ENCODE peak calls at places on chromosomes 4 and X, in six cellular contexts. One of them, this sample, is unnamed.

GRCh38 chr4:36243355-36244256 is 708 bp downstream of the ARAP2 start:
- DNase-seq in fibroblast of pulmonary artery: peak; percentile 22
- DNase-seq in upper lobe of right lung: peak; percentile 85
- DNase-seq in cardiac muscle cell: peak; percentile 20
- DNase-seq in nephron progenitor cell: no peak
- DNase-seq in MCF 10A: peak; percentile 73
- DNase-seq in this sample: peak; percentile 53

GRCh38 chr4:6852582-6852981 is 57.0 kb upstream of the TBC1D14 start:
- DNase-seq in fibroblast of pulmonary artery: no peak
- DNase-seq in upper lobe of right lung: no peak
- DNase-seq in cardiac muscle cell: no peak
- DNase-seq in nephron progenitor cell: no peak
- DNase-seq in MCF 10A: no peak
- DNase-seq in this sample: no peak

GRCh38 chrX:50609796-50610195 is 139.2 kb upstream of the DGKK start:
- DNase-seq in fibroblast of pulmonary artery: no peak
- DNase-seq in upper lobe of right lung: no peak
- DNase-seq in cardiac muscle cell: no peak
- DNase-seq in nephron progenitor cell: no peak
- DNase-seq in MCF 10A: no peak
- DNase-seq in this sample: peak; percentile 13

GRCh38 chr4:99848576-99848975 is 31.9 kb downstream of the DAPP1 start:
- DNase-seq in fibroblast of pulmonary artery: no peak
- DNase-seq in upper lobe of right lung: no peak
- DNase-seq in cardiac muscle cell: no peak
- DNase-seq in nephron progenitor cell: no peak
- DNase-seq in MCF 10A: no peak
- DNase-seq in this sample: no peak

GRCh38 chr4:26074672-26075071 is 160.7 kb downstream of the SMIM20 start:
- DNase-seq in fibroblast of pulmonary artery: no peak
- DNase-seq in upper lobe of right lung: no peak
- DNase-seq in cardiac muscle cell: no peak
- DNase-seq in nephron progenitor cell: no peak
- DNase-seq in MCF 10A: no peak
- DNase-seq in this sample: no peak

GRCh38 chr4:169121920-169122319 is 111.9 kb upstream of the CBR4 start:
- DNase-seq in fibroblast of pulmonary artery: no peak
- DNase-seq in upper lobe of right lung: no peak
- DNase-seq in cardiac muscle cell: no peak
- DNase-seq in nephron progenitor cell: peak; percentile 15
- DNase-seq in MCF 10A: no peak
- DNase-seq in this sample: no peak

GRCh38 chr4:1288786-1289185 is 905 bp upstream of the MAEA start:
- DNase-seq in fibroblast of pulmonary artery: no peak
- DNase-seq in upper lobe of right lung: no peak
- DNase-seq in cardiac muscle cell: no peak
- DNase-seq in nephron progenitor cell: no peak
- DNase-seq in MCF 10A: no peak
- DNase-seq in this sample: no peak

GRCh38 chr4:39910064-39910463 is 67.6 kb downstream of the PDS5A start:
- DNase-seq in fibroblast of pulmonary artery: no peak
- DNase-seq in upper lobe of right lung: no peak
- DNase-seq in cardiac muscle cell: no peak
- DNase-seq in nephron progenitor cell: no peak
- DNase-seq in MCF 10A: no peak
- DNase-seq in this sample: no peak

GRCh38 chrX:41655631-41656030 is 33.1 kb upstream of the GPR34 start:
- DNase-seq in fibroblast of pulmonary artery: peak; percentile 3
- DNase-seq in upper lobe of right lung: no peak
- DNase-seq in cardiac muscle cell: no peak
- DNase-seq in nephron progenitor cell: no peak
- DNase-seq in MCF 10A: peak; percentile 25
- DNase-seq in this sample: peak; percentile 29

GRCh38 chr4:105257817-105258495 is 111.3 kb downstream of the TET2 start:
- DNase-seq in fibroblast of pulmonary artery: no peak
- DNase-seq in upper lobe of right lung: no peak
- DNase-seq in cardiac muscle cell: peak; percentile 1
- DNase-seq in nephron progenitor cell: no peak
- DNase-seq in MCF 10A: peak; percentile 2
- DNase-seq in this sample: no peak
- TF ChIP-seq CTCF in fibroblast of pulmonary artery: peak; percentile 15
- TF ChIP-seq CTCF in upper lobe of right lung: no peak
- TF ChIP-seq CTCF in cardiac muscle cell: no peak
- TF ChIP-seq CTCF in nephron progenitor cell: no peak
- TF ChIP-seq CTCF in MCF 10A: no peak
- TF ChIP-seq CTCF in this sample: no peak

DNA sequence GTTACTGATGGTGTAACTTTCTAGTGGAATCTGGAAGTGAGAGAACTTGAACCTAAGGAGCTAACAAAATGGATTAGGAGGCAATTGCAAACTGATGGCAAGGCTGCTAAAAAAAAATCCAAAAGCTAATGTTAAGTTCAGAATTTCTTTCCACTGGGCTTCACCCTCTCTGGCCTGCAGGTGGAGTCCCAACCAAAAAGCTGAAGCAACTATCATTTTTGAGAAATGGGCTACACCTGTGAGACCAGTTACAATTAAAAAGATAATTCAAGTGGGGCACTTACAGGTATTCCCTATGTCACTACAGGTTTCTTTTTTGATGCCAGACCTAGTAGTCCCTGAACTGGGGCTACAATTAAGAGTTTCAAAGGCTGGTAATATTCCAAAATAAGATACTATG is 142.1 kb upstream of the FTHL17 start:
- DNase-seq in fibroblast of pulmonary artery: peak; percentile 34
- DNase-seq in upper lobe of right lung: no peak
- DNase-seq in cardiac muscle cell: peak; percentile 33
- DNase-seq in nephron progenitor cell: peak; percentile 3
- DNase-seq in MCF 10A: peak; percentile 52
- DNase-seq in this sample: no peak
- TF ChIP-seq CTCF in fibroblast of pulmonary artery: peak; percentile 57
- TF ChIP-seq CTCF in upper lobe of right lung: peak; percentile 42
- TF ChIP-seq CTCF in cardiac muscle cell: peak; percentile 59
- TF ChIP-seq CTCF in nephron progenitor cell: peak; percentile 18
- TF ChIP-seq CTCF in MCF 10A: peak; percentile 49
- TF ChIP-seq CTCF in this sample: peak; percentile 39

GRCh38 chr4:110589297-110589696 is 33.6 kb downstream of the PITX2 start:
- DNase-seq in fibroblast of pulmonary artery: peak; percentile 19
- DNase-seq in upper lobe of right lung: no peak
- DNase-seq in cardiac muscle cell: peak; percentile 16
- DNase-seq in nephron progenitor cell: no peak
- DNase-seq in MCF 10A: peak; percentile 5
- DNase-seq in this sample: no peak
- TF ChIP-seq CTCF in fibroblast of pulmonary artery: peak; percentile 31
- TF ChIP-seq CTCF in upper lobe of right lung: no peak
- TF ChIP-seq CTCF in cardiac muscle cell: peak; percentile 36
- TF ChIP-seq CTCF in nephron progenitor cell: no peak
- TF ChIP-seq CTCF in MCF 10A: peak; percentile 25
- TF ChIP-seq CTCF in this sample: peak; percentile 24

GRCh38 chr4:82357640-82358039 is 16.2 kb downstream of the HNRNPD start:
- DNase-seq in fibroblast of pulmonary artery: no peak
- DNase-seq in upper lobe of right lung: no peak
- DNase-seq in cardiac muscle cell: no peak
- DNase-seq in nephron progenitor cell: no peak
- DNase-seq in MCF 10A: no peak
- DNase-seq in this sample: no peak
- TF ChIP-seq CTCF in fibroblast of pulmonary artery: no peak
- TF ChIP-seq CTCF in upper lobe of right lung: no peak
- TF ChIP-seq CTCF in cardiac muscle cell: no peak
- TF ChIP-seq CTCF in nephron progenitor cell: no peak
- TF ChIP-seq CTCF in MCF 10A: no peak
- TF ChIP-seq CTCF in this sample: no peak

DNA sequence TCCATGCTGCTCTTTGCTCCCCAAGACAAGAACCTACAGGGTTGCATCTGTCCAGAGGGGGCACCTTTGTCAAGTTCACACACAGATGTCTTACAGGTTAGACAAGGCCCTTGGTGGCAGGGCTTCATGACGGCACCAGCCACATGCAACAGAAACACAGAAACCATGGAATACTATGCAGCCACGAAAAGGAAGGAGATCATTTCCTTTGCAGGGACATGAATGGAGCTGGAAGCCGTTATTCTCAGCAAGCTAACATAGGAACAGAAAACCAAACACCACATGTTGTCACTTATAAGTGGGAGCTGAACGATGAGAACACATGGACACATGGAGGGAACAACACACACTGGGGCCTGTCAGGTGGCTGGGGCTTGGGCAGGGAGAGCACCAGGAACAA is 85.1 kb upstream of the NDP start:
- DNase-seq in fibroblast of pulmonary artery: no peak
- DNase-seq in upper lobe of right lung: no peak
- DNase-seq in cardiac muscle cell: no peak
- DNase-seq in nephron progenitor cell: no peak
- DNase-seq in MCF 10A: no peak
- DNase-seq in this sample: no peak
- TF ChIP-seq CTCF in fibroblast of pulmonary artery: no peak
- TF ChIP-seq CTCF in upper lobe of right lung: no peak
- TF ChIP-seq CTCF in cardiac muscle cell: no peak
- TF ChIP-seq CTCF in nephron progenitor cell: no peak
- TF ChIP-seq CTCF in MCF 10A: no peak
- TF ChIP-seq CTCF in this sample: no peak

GRCh38 chrX:149487292-149487691 is 17.8 kb downstream of the IDS start:
- DNase-seq in fibroblast of pulmonary artery: no peak
- DNase-seq in upper lobe of right lung: no peak
- DNase-seq in cardiac muscle cell: no peak
- DNase-seq in nephron progenitor cell: no peak
- DNase-seq in MCF 10A: peak; percentile 33
- DNase-seq in this sample: no peak
- TF ChIP-seq CTCF in fibroblast of pulmonary artery: peak; percentile 29
- TF ChIP-seq CTCF in upper lobe of right lung: no peak
- TF ChIP-seq CTCF in cardiac muscle cell: peak; percentile 11
- TF ChIP-seq CTCF in nephron progenitor cell: no peak
- TF ChIP-seq CTCF in MCF 10A: peak; percentile 31
- TF ChIP-seq CTCF in this sample: peak; percentile 16

This sample was measured in astrocyte.